ENCODE peak calls at places on chromosomes 3 and 15, in five cellular contexts. H is H1, Q is A549, D is SK-N-SH, E is HepG2. T is an unnamed sample.

GRCh38 chr3:176623751-176624150 is 573.5 kb downstream of the TBL1XR1 start:
- DNase-seq in H (no peak), Q (no peak), D (no peak), E (no peak), T (no peak)

GRCh38 chr15:74955796-74956647 is 550 bp downstream of the RPP25 start:
- DNase-seq in H (peak; percentile 84), Q (peak; percentile 47), D (peak; percentile 78), E (no peak), T (no peak)

GRCh38 chr15:64859226-64859625 is 17.5 kb downstream of the PLEKHO2 start:
- DNase-seq in H (no peak), Q (no peak), D (no peak), E (no peak), T (no peak)

GRCh38 chr3:128328546-128329458 is 137.9 kb downstream of the DNAJB8 start:
- DNase-seq in H (no peak), Q (no peak), D (no peak), E (no peak), T (no peak)

GRCh38 chr15:47301481-47301880 is 415.8 kb upstream of the SEMA6D start:
- DNase-seq in H (no peak), Q (no peak), D (no peak), E (no peak), T (no peak)

GRCh38 chr3:13068269-13069010 is 4.8 kb downstream of the IQSEC1 start:
- DNase-seq in H (no peak), Q (no peak), D (no peak), E (no peak), T (no peak)

GRCh38 chr15:99305761-99306505 is 54.7 kb downstream of the LRRC28 start:
- DNase-seq in H (no peak), Q (no peak), D (no peak), E (peak; percentile 82), T (no peak)

GRCh38 chr3:8204846-8205624 is 296.6 kb upstream of the LMCD1 start:
- DNase-seq in H (no peak), Q (no peak), D (no peak), E (no peak), T (no peak)

GRCh38 chr3:150217691-150218090 is 190.4 kb upstream of the TSC22D2 start:
- DNase-seq in H (no peak), Q (no peak), D (no peak), E (no peak), T (no peak)

GRCh38 chr3:62109534-62109933 is 263.8 kb downstream of the FEZF2 start:
- DNase-seq in H (no peak), Q (no peak), D (no peak), E (peak; percentile 20), T (no peak)

GRCh38 chr3:186529204-186529999 is 14.8 kb downstream of the CRYGS start:
- DNase-seq in H (no peak), Q (no peak), D (no peak), E (no peak), T (no peak)
- TF ChIP-seq MAX in H (no peak), Q (no peak), D (no peak), E (no peak), T (no peak)

GRCh38 chr15:40242216-40242599 is 3.3 kb downstream of the PAK6 start:
- DNase-seq in H (no peak), Q (no peak), D (no peak), E (no peak), T (no peak)
- H3K27ac ChIP-seq in H (no peak overlapping the region), Q (no peak overlapping the region), D (no peak overlapping the region), E (no peak overlapping the region), T (no peak overlapping the region)

GRCh38 chr3:57952208-57952631 is 56.0 kb upstream of the FLNB start:
- DNase-seq in H (no peak), Q (no peak), D (peak; percentile 34), E (peak; percentile 49), T (peak; percentile 36)
- TF ChIP-seq MAX in H (peak; percentile 48), Q (peak; percentile 26), D (no peak), E (no peak), T (no peak)

DNA sequence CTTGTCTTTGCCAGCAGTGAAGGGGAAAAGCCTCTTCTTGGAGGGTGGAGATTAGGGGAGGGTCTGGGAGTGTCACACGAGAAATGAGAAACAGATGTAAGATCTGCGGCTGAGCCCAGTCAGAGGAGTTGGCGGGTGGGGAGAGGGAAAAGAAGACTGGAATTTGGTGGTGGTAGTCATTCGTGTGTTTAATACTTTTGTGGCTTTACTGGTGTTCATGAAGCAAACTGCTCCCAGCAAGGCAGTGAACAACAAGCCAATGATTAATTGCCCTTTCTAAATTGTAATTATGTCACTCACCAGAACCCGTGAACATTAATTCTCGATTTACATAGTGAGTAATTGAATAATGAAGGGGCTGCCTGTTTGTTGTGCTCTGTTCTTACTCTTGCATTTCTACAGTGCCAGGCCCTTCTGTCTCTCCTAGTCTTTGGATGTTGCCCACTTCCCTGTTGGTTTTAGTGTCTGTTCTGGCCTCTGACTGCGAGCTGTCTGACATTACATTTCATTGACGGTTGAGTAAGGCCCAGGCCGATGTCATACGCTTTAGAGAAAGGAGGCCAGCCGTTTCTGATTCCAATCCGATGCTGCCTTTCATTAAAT is 78.0 kb downstream of the CHCHD6 start:
- DNase-seq in H (no peak), Q (no peak), D (peak; percentile 60), E (no peak), T (no peak)
- H3K27ac ChIP-seq in H (no peak overlapping the region), Q (peak overlapping the region; percentile 84), D (peak overlapping the region; percentile 90), E (no peak overlapping the region), T (peak overlapping the region; percentile 44)

GRCh38 chr15:70474367-70474681 is 289.0 kb downstream of the UACA start:
- DNase-seq in H (no peak), Q (no peak), D (no peak), E (no peak), T (no peak)

GRCh38 chr15:70473623-70474366 is 289.6 kb downstream of the UACA start:
- DNase-seq in H (no peak), Q (no peak), D (no peak), E (no peak), T (no peak)

GRCh38 chr15:70475921-70476320 is 287.4 kb downstream of the UACA start:
- DNase-seq in H (no peak), Q (no peak), D (no peak), E (no peak), T (no peak)

GRCh38 chr15:70475439-70475781 is 287.9 kb downstream of the UACA start:
- DNase-seq in H (no peak), Q (no peak), D (no peak), E (no peak), T (no peak)

GRCh38 chr15:70474682-70475438 is 288.5 kb downstream of the UACA start:
- DNase-seq in H (no peak), Q (peak; percentile 90), D (no peak), E (no peak), T (peak; percentile 82)
- TF ChIP-seq MAX in H (no peak), Q (peak; percentile 92), D (peak; percentile 75), E (no peak), T (peak; percentile 63)

DNA sequence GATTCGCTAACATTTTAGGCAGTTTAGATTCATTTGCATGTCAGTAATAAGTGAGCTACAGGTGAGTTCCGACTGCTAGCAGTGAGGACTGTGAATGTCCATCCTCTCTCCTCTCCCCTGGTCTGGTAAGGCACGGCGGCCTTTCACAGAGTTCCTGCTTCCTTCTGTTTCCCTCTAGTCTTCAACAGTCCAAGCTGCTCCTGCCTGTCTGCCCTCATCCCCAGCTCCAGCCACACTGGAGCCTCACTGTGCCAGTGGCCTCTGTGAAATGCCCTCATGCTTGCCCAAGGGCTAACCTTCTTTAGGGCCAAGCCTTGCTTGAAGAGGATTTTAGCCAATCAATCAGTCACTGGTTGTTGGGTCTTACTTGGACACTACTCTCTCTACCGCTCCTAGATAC is 145.8 kb upstream of the BHLHE40 start:
- DNase-seq in H (no peak), Q (no peak), D (no peak), E (no peak), T (no peak)
- H3K27ac ChIP-seq in H (no peak overlapping the region), Q (no peak overlapping the region), D (no peak overlapping the region), E (no peak overlapping the region), T (no peak overlapping the region)